ENCODE peak calls at places on chromosomes 12 and 14, in five cellular contexts. One of them, this sample, is unnamed.

GRCh38 chr14:76595266-76595665 is 166.0 kb upstream of the VASH1 start:
- DNase-seq in GM12865: peak
- DNase-seq in fibroblast of villous mesenchyme: no peak
- DNase-seq in neural progenitor cell: no peak
- DNase-seq in GM23338: no peak
- DNase-seq in this sample: no peak

GRCh38 chr14:48973136-48973535 is 613.0 kb downstream of the RPS29 start:
- DNase-seq in GM12865: no peak
- DNase-seq in fibroblast of villous mesenchyme: peak
- DNase-seq in neural progenitor cell: no peak
- DNase-seq in GM23338: no peak
- DNase-seq in this sample: peak

GRCh38 chr14:51922624-51923023 is 62.2 kb downstream of the GNG2 start:
- DNase-seq in GM12865: no peak
- DNase-seq in fibroblast of villous mesenchyme: peak
- DNase-seq in neural progenitor cell: peak
- DNase-seq in GM23338: no peak
- DNase-seq in this sample: peak

GRCh38 chr12:105947906-105948305 is 190.8 kb downstream of the NUAK1 start:
- DNase-seq in GM12865: no peak
- DNase-seq in fibroblast of villous mesenchyme: no peak
- DNase-seq in neural progenitor cell: no peak
- DNase-seq in GM23338: no peak
- DNase-seq in this sample: no peak

GRCh38 chr12:630656-631632 is 32.3 kb downstream of the NINJ2 start:
- DNase-seq in GM12865: peak
- DNase-seq in fibroblast of villous mesenchyme: no peak
- DNase-seq in neural progenitor cell: peak
- DNase-seq in GM23338: peak
- DNase-seq in this sample: no peak

GRCh38 chr12:128337456-128338160 is 70.6 kb downstream of the TMEM132C start:
- DNase-seq in GM12865: no peak
- DNase-seq in fibroblast of villous mesenchyme: no peak
- DNase-seq in neural progenitor cell: peak
- DNase-seq in GM23338: no peak
- DNase-seq in this sample: no peak

GRCh38 chr14:105857223-105857815 is 330.9 kb downstream of the TMEM121 start:
- DNase-seq in GM12865: no peak
- DNase-seq in fibroblast of villous mesenchyme: no peak
- DNase-seq in neural progenitor cell: no peak
- DNase-seq in GM23338: no peak
- DNase-seq in this sample: no peak

GRCh38 chr14:89787525-89787924 is 167.0 kb downstream of the EFCAB11 start:
- DNase-seq in GM12865: no peak
- DNase-seq in fibroblast of villous mesenchyme: no peak
- DNase-seq in neural progenitor cell: no peak
- DNase-seq in GM23338: no peak
- DNase-seq in this sample: no peak

GRCh38 chr14:77315115-77315944 is 5.4 kb downstream of the POMT2 start:
- DNase-seq in GM12865: no peak
- DNase-seq in fibroblast of villous mesenchyme: no peak
- DNase-seq in neural progenitor cell: peak
- DNase-seq in GM23338: no peak
- DNase-seq in this sample: no peak

GRCh38 chr12:103632554-103633216 is 45.6 kb downstream of the STAB2 start:
- DNase-seq in GM12865: peak
- DNase-seq in fibroblast of villous mesenchyme: peak
- DNase-seq in neural progenitor cell: peak
- DNase-seq in GM23338: peak
- DNase-seq in this sample: peak

GRCh38 chr12:46354111-46354798 is 18.3 kb downstream of the SLC38A2 start:
- DNase-seq in GM12865: no peak
- DNase-seq in fibroblast of villous mesenchyme: no peak
- DNase-seq in neural progenitor cell: no peak
- DNase-seq in GM23338: peak
- DNase-seq in this sample: no peak

GRCh38 chr12:73465106-73465505 is 1072.5 kb upstream of the ATXN7L3B start:
- DNase-seq in GM12865: no peak
- DNase-seq in fibroblast of villous mesenchyme: no peak
- DNase-seq in neural progenitor cell: peak
- DNase-seq in GM23338: peak
- DNase-seq in this sample: no peak

GRCh38 chr12:115149685-115150378 is 465.9 kb upstream of the TBX3 start:
- DNase-seq in GM12865: no peak
- DNase-seq in fibroblast of villous mesenchyme: peak
- DNase-seq in neural progenitor cell: no peak
- DNase-seq in GM23338: no peak
- DNase-seq in this sample: peak

DNA sequence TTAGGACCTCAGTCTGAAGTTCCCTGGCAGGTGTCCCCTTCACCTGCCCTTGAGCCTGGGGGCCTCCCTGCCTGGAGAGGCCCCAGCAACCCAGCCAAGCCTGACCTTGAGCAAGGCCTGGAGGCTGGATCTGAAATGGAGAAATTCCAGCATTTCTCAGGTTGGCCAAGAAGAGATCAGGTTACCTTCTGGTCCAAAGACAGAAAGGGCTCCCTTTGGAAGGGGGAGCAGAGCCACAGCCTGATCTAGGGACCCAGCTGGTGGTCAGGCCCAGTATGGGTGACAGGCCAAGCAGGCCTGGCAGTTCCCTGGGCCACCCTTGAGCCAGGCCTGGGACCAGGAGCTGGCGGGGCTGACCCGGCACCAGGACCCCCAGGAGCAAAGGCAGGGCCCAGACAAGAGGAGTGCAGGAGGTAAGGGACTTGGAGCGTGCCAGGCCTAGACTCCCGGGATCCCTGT is 82.8 kb downstream of the TNFAIP2 start:
- DNase-seq in GM12865: no peak
- DNase-seq in fibroblast of villous mesenchyme: peak
- DNase-seq in neural progenitor cell: no peak
- DNase-seq in GM23338: no peak
- DNase-seq in this sample: no peak
- H3K4me3 ChIP-seq in GM12865: no peak
- H3K4me3 ChIP-seq in fibroblast of villous mesenchyme: peak
- H3K4me3 ChIP-seq in neural progenitor cell: no peak
- H3K4me3 ChIP-seq in GM23338: no peak
- H3K4me3 ChIP-seq in this sample: no peak

DNA sequence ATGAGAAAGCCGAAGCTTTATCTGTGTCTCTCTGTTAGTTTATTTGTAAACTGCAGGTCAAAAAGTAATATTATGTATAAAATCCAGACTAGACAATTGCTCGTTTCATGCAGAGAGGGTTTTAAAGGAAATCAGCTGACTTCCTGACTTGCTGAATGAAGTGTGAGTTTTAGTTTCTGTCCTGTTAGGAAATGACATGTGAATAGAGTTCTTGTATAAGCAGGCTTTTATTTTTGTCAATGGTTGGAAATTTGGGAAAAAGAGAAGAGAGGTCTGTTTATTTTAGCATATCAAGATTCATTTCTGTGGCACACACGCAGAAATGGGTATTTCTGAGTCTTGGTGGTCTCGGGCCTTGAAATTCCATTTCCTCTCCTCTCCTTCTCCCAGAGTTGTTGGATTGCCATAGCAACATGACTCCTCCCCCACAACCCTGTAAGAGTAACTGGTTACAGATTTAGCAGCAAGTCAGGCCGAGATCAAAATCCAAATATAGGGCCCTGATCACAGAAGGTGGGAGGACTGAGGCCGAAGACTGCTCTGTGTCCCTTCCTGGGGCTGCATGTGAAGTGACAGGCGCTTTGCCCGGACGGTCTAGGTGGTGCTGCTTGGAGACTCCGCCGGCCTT is 60.9 kb downstream of the SAMD4A start:
- DNase-seq in GM12865: peak
- DNase-seq in fibroblast of villous mesenchyme: peak
- DNase-seq in neural progenitor cell: peak
- DNase-seq in GM23338: peak
- DNase-seq in this sample: peak
- TF ChIP-seq CTCF in GM12865: no peak
- TF ChIP-seq CTCF in fibroblast of villous mesenchyme: no peak
- TF ChIP-seq CTCF in neural progenitor cell: no peak
- TF ChIP-seq CTCF in GM23338: no peak
- TF ChIP-seq CTCF in this sample: no peak

GRCh38 chr12:110916295-110916875 is 4.0 kb downstream of the MYL2 start:
- DNase-seq in GM12865: no peak
- DNase-seq in fibroblast of villous mesenchyme: peak
- DNase-seq in neural progenitor cell: no peak
- DNase-seq in GM23338: no peak
- DNase-seq in this sample: peak

GRCh38 chr12:110919720-110920119 is 659 bp downstream of the MYL2 start:
- DNase-seq in GM12865: no peak
- DNase-seq in fibroblast of villous mesenchyme: no peak
- DNase-seq in neural progenitor cell: no peak
- DNase-seq in GM23338: no peak
- DNase-seq in this sample: no peak

GRCh38 chr12:110920324-110920910 is at the start of gene MYL2:
- DNase-seq in GM12865: no peak
- DNase-seq in fibroblast of villous mesenchyme: no peak
- DNase-seq in neural progenitor cell: no peak
- DNase-seq in GM23338: no peak
- DNase-seq in this sample: no peak

GRCh38 chr12:110917961-110918360 is 2.4 kb downstream of the MYL2 start:
- DNase-seq in GM12865: no peak
- DNase-seq in fibroblast of villous mesenchyme: no peak
- DNase-seq in neural progenitor cell: no peak
- DNase-seq in GM23338: no peak
- DNase-seq in this sample: peak

GRCh38 chr12:110917467-110917866 is 2.9 kb downstream of the MYL2 start:
- DNase-seq in GM12865: no peak
- DNase-seq in fibroblast of villous mesenchyme: peak
- DNase-seq in neural progenitor cell: no peak
- DNase-seq in GM23338: no peak
- DNase-seq in this sample: peak
- H3K4me3 ChIP-seq in GM12865: no peak
- H3K4me3 ChIP-seq in fibroblast of villous mesenchyme: no peak
- H3K4me3 ChIP-seq in neural progenitor cell: no peak
- H3K4me3 ChIP-seq in GM23338: no peak
- H3K4me3 ChIP-seq in this sample: no peak

GRCh38 chr12:121013715-121014114 is 2.6 kb downstream of the C12orf43 start:
- DNase-seq in GM12865: no peak
- DNase-seq in fibroblast of villous mesenchyme: no peak
- DNase-seq in neural progenitor cell: no peak
- DNase-seq in GM23338: no peak
- DNase-seq in this sample: no peak

GRCh38 chr12:121010860-121011259 is 5.4 kb downstream of the C12orf43 start:
- DNase-seq in GM12865: no peak
- DNase-seq in fibroblast of villous mesenchyme: no peak
- DNase-seq in neural progenitor cell: no peak
- DNase-seq in GM23338: no peak
- DNase-seq in this sample: no peak

GRCh38 chr12:121011820-121012219 is 4.5 kb downstream of the C12orf43 start:
- DNase-seq in GM12865: no peak
- DNase-seq in fibroblast of villous mesenchyme: no peak
- DNase-seq in neural progenitor cell: no peak
- DNase-seq in GM23338: no peak
- DNase-seq in this sample: no peak

GRCh38 chr12:121008347-121009098 is 7.8 kb downstream of the C12orf43 start:
- DNase-seq in GM12865: no peak
- DNase-seq in fibroblast of villous mesenchyme: no peak
- DNase-seq in neural progenitor cell: no peak
- DNase-seq in GM23338: no peak
- DNase-seq in this sample: no peak

GRCh38 chr12:121009744-121010143 is 6.5 kb downstream of the C12orf43 start:
- DNase-seq in GM12865: no peak
- DNase-seq in fibroblast of villous mesenchyme: peak
- DNase-seq in neural progenitor cell: peak
- DNase-seq in GM23338: peak
- DNase-seq in this sample: peak
- TF ChIP-seq CTCF in GM12865: no peak
- TF ChIP-seq CTCF in fibroblast of villous mesenchyme: peak
- TF ChIP-seq CTCF in neural progenitor cell: peak
- TF ChIP-seq CTCF in GM23338: peak
- TF ChIP-seq CTCF in this sample: peak

GRCh38 chr12:75704664-75705063 is 193.3 kb upstream of the KRR1 start:
- DNase-seq in GM12865: no peak
- DNase-seq in fibroblast of villous mesenchyme: no peak
- DNase-seq in neural progenitor cell: no peak
- DNase-seq in GM23338: no peak
- DNase-seq in this sample: peak
- H3K4me3 ChIP-seq in GM12865: no peak
- H3K4me3 ChIP-seq in fibroblast of villous mesenchyme: no peak
- H3K4me3 ChIP-seq in neural progenitor cell: no peak
- H3K4me3 ChIP-seq in GM23338: no peak
- H3K4me3 ChIP-seq in this sample: no peak

GRCh38 chr14:60331201-60332045 is 82.4 kb downstream of the PPM1A start:
- DNase-seq in GM12865: peak
- DNase-seq in fibroblast of villous mesenchyme: peak
- DNase-seq in neural progenitor cell: peak
- DNase-seq in GM23338: peak
- DNase-seq in this sample: peak

GRCh38 chr14:60326274-60326673 is 77.3 kb downstream of the PPM1A start:
- DNase-seq in GM12865: no peak
- DNase-seq in fibroblast of villous mesenchyme: no peak
- DNase-seq in neural progenitor cell: no peak
- DNase-seq in GM23338: no peak
- DNase-seq in this sample: no peak

GRCh38 chr14:60324837-60325236 is 75.8 kb downstream of the PPM1A start:
- DNase-seq in GM12865: no peak
- DNase-seq in fibroblast of villous mesenchyme: no peak
- DNase-seq in neural progenitor cell: no peak
- DNase-seq in GM23338: no peak
- DNase-seq in this sample: no peak

GRCh38 chr14:60328588-60328987 is 79.6 kb downstream of the PPM1A start:
- DNase-seq in GM12865: no peak
- DNase-seq in fibroblast of villous mesenchyme: no peak
- DNase-seq in neural progenitor cell: peak
- DNase-seq in GM23338: peak
- DNase-seq in this sample: no peak

DNA sequence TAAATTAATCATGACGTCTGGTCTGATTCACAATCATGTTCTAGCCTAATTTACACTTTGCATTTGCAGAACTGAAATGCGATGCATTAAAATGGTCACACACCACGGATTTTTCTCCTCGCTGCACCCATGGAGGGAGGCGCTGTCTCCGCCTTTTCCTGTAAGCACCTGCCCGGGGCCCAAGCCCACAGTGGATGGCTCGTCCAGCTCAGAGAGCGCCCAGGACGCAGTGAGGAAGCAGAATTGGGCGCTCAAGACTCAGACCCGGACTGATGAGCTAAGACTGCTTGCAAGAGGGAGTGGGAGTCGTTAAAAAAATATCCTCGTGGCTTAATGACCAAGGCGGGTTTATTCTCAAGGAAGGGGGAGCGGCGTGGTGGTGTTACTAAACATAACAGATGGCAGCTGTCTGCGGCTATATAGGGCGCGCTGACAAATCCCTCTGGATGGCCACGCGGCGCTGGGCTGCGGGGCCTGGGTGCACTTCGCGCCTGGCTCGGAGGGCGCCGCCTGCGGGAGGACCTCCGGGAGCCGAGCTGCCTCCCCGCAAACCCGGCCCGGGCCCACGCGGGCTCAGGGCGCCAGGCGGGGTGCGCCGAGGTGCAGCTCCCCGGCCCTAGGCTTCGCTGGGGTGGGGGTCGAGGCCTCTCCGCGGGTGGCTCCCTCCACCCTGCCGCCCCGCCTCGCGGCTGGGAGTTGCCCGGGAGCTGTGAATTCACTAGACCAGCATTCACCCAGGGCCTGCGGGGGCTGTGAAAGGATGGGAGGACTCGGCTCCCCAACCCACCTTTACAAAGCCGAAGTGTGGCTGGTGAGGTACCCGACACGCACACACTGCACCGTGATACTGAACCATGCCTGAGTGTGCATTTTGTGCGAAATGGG is 78.7 kb downstream of the PPM1A start:
- DNase-seq in GM12865: peak
- DNase-seq in fibroblast of villous mesenchyme: peak
- DNase-seq in neural progenitor cell: peak
- DNase-seq in GM23338: peak
- DNase-seq in this sample: peak
- TF ChIP-seq CTCF in GM12865: peak
- TF ChIP-seq CTCF in fibroblast of villous mesenchyme: no peak
- TF ChIP-seq CTCF in neural progenitor cell: peak
- TF ChIP-seq CTCF in GM23338: peak
- TF ChIP-seq CTCF in this sample: no peak

This sample was measured in fibroblast of pulmonary artery.